ENCODE peak calls at places on chromosomes 11 and 22, in nine cellular contexts. One of them, this sample, is unnamed.

GRCh38 chr11:45180888-45181594 is 34.6 kb downstream of the PRDM11 start:
- DNase-seq in GM06990: no peak
- DNase-seq in OCI-M1: peak; percentile 36
- DNase-seq in cardiac muscle cell: peak; percentile 64
- DNase-seq in pancreas: peak; percentile 71
- DNase-seq in activated T-helper 1 cell treated with Interleukin-2 at 50 U/mL for 16 hours: peak; percentile 17
- DNase-seq in activated T-cell treated with anti-CD3 and anti-CD28 coated beads for 24 hours: peak; percentile 35
- DNase-seq in LoVo: peak; percentile 86
- DNase-seq in HFF-Myc: no peak
- DNase-seq in this sample: peak; percentile 71

GRCh38 chr11:61899146-61899841 is 7.9 kb upstream of the FADS3 start:
- DNase-seq in GM06990: peak; percentile 92
- DNase-seq in OCI-M1: peak; percentile 95
- DNase-seq in cardiac muscle cell: peak; percentile 80
- DNase-seq in pancreas: peak; percentile 66
- DNase-seq in activated T-helper 1 cell treated with Interleukin-2 at 50 U/mL for 16 hours: peak; percentile 87
- DNase-seq in activated T-cell treated with anti-CD3 and anti-CD28 coated beads for 24 hours: peak; percentile 87
- DNase-seq in LoVo: peak; percentile 59
- DNase-seq in HFF-Myc: peak; percentile 29
- DNase-seq in this sample: peak; percentile 84

GRCh38 chr11:66619080-66619554 is 2.7 kb downstream of the RBM14 start:
- DNase-seq in GM06990: no peak
- DNase-seq in OCI-M1: no peak
- DNase-seq in cardiac muscle cell: peak; percentile 87
- DNase-seq in pancreas: no peak
- DNase-seq in activated T-helper 1 cell treated with Interleukin-2 at 50 U/mL for 16 hours: no peak
- DNase-seq in activated T-cell treated with anti-CD3 and anti-CD28 coated beads for 24 hours: no peak
- DNase-seq in LoVo: no peak
- DNase-seq in HFF-Myc: no peak
- DNase-seq in this sample: no peak

GRCh38 chr22:20728523-20729190 is 45.3 kb upstream of the SERPIND1 start:
- DNase-seq in GM06990: no peak
- DNase-seq in OCI-M1: no peak
- DNase-seq in cardiac muscle cell: no peak
- DNase-seq in pancreas: no peak
- DNase-seq in activated T-helper 1 cell treated with Interleukin-2 at 50 U/mL for 16 hours: no peak
- DNase-seq in activated T-cell treated with anti-CD3 and anti-CD28 coated beads for 24 hours: no peak
- DNase-seq in LoVo: no peak
- DNase-seq in HFF-Myc: no peak
- DNase-seq in this sample: no peak

GRCh38 chr11:133399294-133399693 is 133.0 kb downstream of the OPCML start:
- DNase-seq in GM06990: no peak
- DNase-seq in OCI-M1: no peak
- DNase-seq in cardiac muscle cell: no peak
- DNase-seq in pancreas: no peak
- DNase-seq in activated T-helper 1 cell treated with Interleukin-2 at 50 U/mL for 16 hours: no peak
- DNase-seq in activated T-cell treated with anti-CD3 and anti-CD28 coated beads for 24 hours: no peak
- DNase-seq in LoVo: no peak
- DNase-seq in HFF-Myc: no peak
- DNase-seq in this sample: no peak

GRCh38 chr11:45145421-45146071 is 893 bp upstream of the PRDM11 start:
- DNase-seq in GM06990: no peak
- DNase-seq in OCI-M1: no peak
- DNase-seq in cardiac muscle cell: peak; percentile 70
- DNase-seq in pancreas: peak; percentile 29
- DNase-seq in activated T-helper 1 cell treated with Interleukin-2 at 50 U/mL for 16 hours: no peak
- DNase-seq in activated T-cell treated with anti-CD3 and anti-CD28 coated beads for 24 hours: no peak
- DNase-seq in LoVo: no peak
- DNase-seq in HFF-Myc: no peak
- DNase-seq in this sample: peak; percentile 43

GRCh38 chr11:63837719-63838118 is 1.2 kb upstream of the MARK2 start:
- DNase-seq in GM06990: no peak
- DNase-seq in OCI-M1: peak; percentile 37
- DNase-seq in cardiac muscle cell: no peak
- DNase-seq in pancreas: no peak
- DNase-seq in activated T-helper 1 cell treated with Interleukin-2 at 50 U/mL for 16 hours: no peak
- DNase-seq in activated T-cell treated with anti-CD3 and anti-CD28 coated beads for 24 hours: no peak
- DNase-seq in LoVo: no peak
- DNase-seq in HFF-Myc: no peak
- DNase-seq in this sample: no peak

GRCh38 chr11:75919525-75919924 is 104.5 kb downstream of the UVRAG start:
- DNase-seq in GM06990: no peak
- DNase-seq in OCI-M1: no peak
- DNase-seq in cardiac muscle cell: no peak
- DNase-seq in pancreas: no peak
- DNase-seq in activated T-helper 1 cell treated with Interleukin-2 at 50 U/mL for 16 hours: no peak
- DNase-seq in activated T-cell treated with anti-CD3 and anti-CD28 coated beads for 24 hours: no peak
- DNase-seq in LoVo: no peak
- DNase-seq in HFF-Myc: no peak
- DNase-seq in this sample: no peak

GRCh38 chr11:110798231-110798630 is 86.0 kb upstream of the ARHGAP20 start:
- DNase-seq in GM06990: no peak
- DNase-seq in OCI-M1: no peak
- DNase-seq in cardiac muscle cell: no peak
- DNase-seq in pancreas: no peak
- DNase-seq in activated T-helper 1 cell treated with Interleukin-2 at 50 U/mL for 16 hours: no peak
- DNase-seq in activated T-cell treated with anti-CD3 and anti-CD28 coated beads for 24 hours: no peak
- DNase-seq in LoVo: no peak
- DNase-seq in HFF-Myc: no peak
- DNase-seq in this sample: no peak

GRCh38 chr11:62505112-62505783 is 41.4 kb downstream of the AHNAK start:
- DNase-seq in GM06990: no peak
- DNase-seq in OCI-M1: no peak
- DNase-seq in cardiac muscle cell: peak; percentile 24
- DNase-seq in pancreas: no peak
- DNase-seq in activated T-helper 1 cell treated with Interleukin-2 at 50 U/mL for 16 hours: no peak
- DNase-seq in activated T-cell treated with anti-CD3 and anti-CD28 coated beads for 24 hours: no peak
- DNase-seq in LoVo: no peak
- DNase-seq in HFF-Myc: no peak
- DNase-seq in this sample: peak; percentile 51

GRCh38 chr22:35629406-35630234 is 12.5 kb upstream of the MB start:
- DNase-seq in GM06990: peak; percentile 70
- DNase-seq in OCI-M1: peak; percentile 73
- DNase-seq in cardiac muscle cell: peak; percentile 98
- DNase-seq in pancreas: peak; percentile 39
- DNase-seq in activated T-helper 1 cell treated with Interleukin-2 at 50 U/mL for 16 hours: peak; percentile 14
- DNase-seq in activated T-cell treated with anti-CD3 and anti-CD28 coated beads for 24 hours: peak; percentile 30
- DNase-seq in LoVo: peak; percentile 89
- DNase-seq in HFF-Myc: peak; percentile 97
- DNase-seq in this sample: peak; percentile 51

GRCh38 chr11:133928628-133929059 is 28.1 kb downstream of the IGSF9B start:
- DNase-seq in GM06990: no peak
- DNase-seq in OCI-M1: peak; percentile 61
- DNase-seq in cardiac muscle cell: peak; percentile 63
- DNase-seq in pancreas: no peak
- DNase-seq in activated T-helper 1 cell treated with Interleukin-2 at 50 U/mL for 16 hours: peak; percentile 44
- DNase-seq in activated T-cell treated with anti-CD3 and anti-CD28 coated beads for 24 hours: peak; percentile 43
- DNase-seq in LoVo: no peak
- DNase-seq in HFF-Myc: no peak
- DNase-seq in this sample: no peak

GRCh38 chr11:130314184-130314748 is 451 bp downstream of the ZBTB44 start:
- DNase-seq in GM06990: no peak
- DNase-seq in OCI-M1: peak; percentile 94
- DNase-seq in cardiac muscle cell: peak; percentile 56
- DNase-seq in pancreas: peak; percentile 68
- DNase-seq in activated T-helper 1 cell treated with Interleukin-2 at 50 U/mL for 16 hours: peak; percentile 62
- DNase-seq in activated T-cell treated with anti-CD3 and anti-CD28 coated beads for 24 hours: peak; percentile 50
- DNase-seq in LoVo: no peak
- DNase-seq in HFF-Myc: no peak
- DNase-seq in this sample: peak; percentile 59

GRCh38 chr11:16987205-16987568 is 27.0 kb downstream of the PLEKHA7 start:
- DNase-seq in GM06990: no peak
- DNase-seq in OCI-M1: no peak
- DNase-seq in cardiac muscle cell: no peak
- DNase-seq in pancreas: peak; percentile 76
- DNase-seq in activated T-helper 1 cell treated with Interleukin-2 at 50 U/mL for 16 hours: no peak
- DNase-seq in activated T-cell treated with anti-CD3 and anti-CD28 coated beads for 24 hours: no peak
- DNase-seq in LoVo: peak; percentile 69
- DNase-seq in HFF-Myc: no peak
- DNase-seq in this sample: peak; percentile 27

GRCh38 chr11:10602945-10603344 is 34.5 kb upstream of the LYVE1 start:
- DNase-seq in GM06990: no peak
- DNase-seq in OCI-M1: no peak
- DNase-seq in cardiac muscle cell: no peak
- DNase-seq in pancreas: no peak
- DNase-seq in activated T-helper 1 cell treated with Interleukin-2 at 50 U/mL for 16 hours: no peak
- DNase-seq in activated T-cell treated with anti-CD3 and anti-CD28 coated beads for 24 hours: no peak
- DNase-seq in LoVo: no peak
- DNase-seq in HFF-Myc: no peak
- DNase-seq in this sample: no peak

GRCh38 chr11:23865341-23865975 is 631.4 kb upstream of the LUZP2 start:
- DNase-seq in GM06990: no peak
- DNase-seq in OCI-M1: no peak
- DNase-seq in cardiac muscle cell: no peak
- DNase-seq in pancreas: no peak
- DNase-seq in activated T-helper 1 cell treated with Interleukin-2 at 50 U/mL for 16 hours: no peak
- DNase-seq in activated T-cell treated with anti-CD3 and anti-CD28 coated beads for 24 hours: no peak
- DNase-seq in LoVo: no peak
- DNase-seq in HFF-Myc: no peak
- DNase-seq in this sample: no peak

GRCh38 chr11:110896358-110896757 is 184.1 kb upstream of the ARHGAP20 start:
- DNase-seq in GM06990: no peak
- DNase-seq in OCI-M1: no peak
- DNase-seq in cardiac muscle cell: peak; percentile 74
- DNase-seq in pancreas: no peak
- DNase-seq in activated T-helper 1 cell treated with Interleukin-2 at 50 U/mL for 16 hours: no peak
- DNase-seq in activated T-cell treated with anti-CD3 and anti-CD28 coated beads for 24 hours: no peak
- DNase-seq in LoVo: no peak
- DNase-seq in HFF-Myc: peak; percentile 52
- DNase-seq in this sample: no peak

GRCh38 chr22:37560682-37561208 is 465 bp downstream of the CDC42EP1 start:
- DNase-seq in GM06990: no peak
- DNase-seq in OCI-M1: no peak
- DNase-seq in cardiac muscle cell: peak; percentile 85
- DNase-seq in pancreas: peak; percentile 77
- DNase-seq in activated T-helper 1 cell treated with Interleukin-2 at 50 U/mL for 16 hours: no peak
- DNase-seq in activated T-cell treated with anti-CD3 and anti-CD28 coated beads for 24 hours: no peak
- DNase-seq in LoVo: no peak
- DNase-seq in HFF-Myc: no peak
- DNase-seq in this sample: peak; percentile 68

GRCh38 chr22:42805998-42806481 is 51.0 kb downstream of the ARFGAP3 start:
- DNase-seq in GM06990: no peak
- DNase-seq in OCI-M1: no peak
- DNase-seq in cardiac muscle cell: no peak
- DNase-seq in pancreas: peak; percentile 36
- DNase-seq in activated T-helper 1 cell treated with Interleukin-2 at 50 U/mL for 16 hours: no peak
- DNase-seq in activated T-cell treated with anti-CD3 and anti-CD28 coated beads for 24 hours: no peak
- DNase-seq in LoVo: no peak
- DNase-seq in HFF-Myc: no peak
- DNase-seq in this sample: no peak

GRCh38 chr11:1205121-1205986 is 17.5 kb upstream of the MUC5B start:
- DNase-seq in GM06990: peak; percentile 0
- DNase-seq in OCI-M1: no peak
- DNase-seq in cardiac muscle cell: no peak
- DNase-seq in pancreas: peak; percentile 0
- DNase-seq in activated T-helper 1 cell treated with Interleukin-2 at 50 U/mL for 16 hours: no peak
- DNase-seq in activated T-cell treated with anti-CD3 and anti-CD28 coated beads for 24 hours: no peak
- DNase-seq in LoVo: no peak
- DNase-seq in HFF-Myc: no peak
- DNase-seq in this sample: no peak